ENCODE peak calls at places on chromosome 12, in six cellular contexts. J is left ventricle myocardium inferior; Q is effector CD4-positive, alpha-beta T cell; G is foreskin keratinocyte; X is activated effector memory CD4-positive, alpha-beta T cell treated with Interleukin-2 at 50 U/mL for 16 hours; D is hepatic stellate cell. C is an unnamed sample.

GRCh38 chr12:80681287-80681686 is 26.1 kb upstream of the MYF6 start:
- DNase-seq in G (no peak), Q (no peak), D (no peak), X (no peak), J (no peak), C (no peak)

GRCh38 chr12:122072031-122072970 is 6.3 kb upstream of the MLXIP start:
- DNase-seq in G (peak), J (peak), D (peak), X (no peak), Q (no peak), C (peak)

GRCh38 chr12:107007421-107007820 is 20.5 kb upstream of the MTERF2 start:
- DNase-seq in D (no peak), Q (no peak), X (no peak), J (no peak), G (no peak), C (no peak)

GRCh38 chr12:119082496-119082895 is 96.2 kb upstream of the HSPB8 start:
- DNase-seq in G (no peak), J (peak), X (no peak), D (no peak), Q (no peak), C (no peak)

GRCh38 chr12:71503579-71504470 is 64.2 kb downstream of the LGR5 start:
- DNase-seq in J (no peak), Q (no peak), D (no peak), G (no peak), X (no peak), C (no peak)

GRCh38 chr12:9649532-9649940 is 20.0 kb upstream of the CLEC2D start:
- DNase-seq in Q (no peak), J (no peak), D (no peak), G (no peak), X (no peak), C (no peak)

GRCh38 chr12:69896653-69897381 is 71.8 kb downstream of the MYRFL start:
- DNase-seq in J (no peak), D (no peak), G (no peak), X (no peak), Q (no peak), C (no peak)

GRCh38 chr12:113453330-113453729 is 18.3 kb downstream of the LHX5 start:
- DNase-seq in G (no peak), Q (no peak), X (no peak), J (no peak), D (no peak), C (no peak)

GRCh38 chr12:76190249-76190648 is 105.8 kb upstream of the NAP1L1 start:
- DNase-seq in G (no peak), X (no peak), D (no peak), J (no peak), Q (no peak), C (no peak)

GRCh38 chr12:108021129-108021528 is 108.0 kb upstream of the WSCD2 start:
- DNase-seq in Q (no peak), D (no peak), G (no peak), X (no peak), J (no peak), C (no peak)

GRCh38 chr12:42475055-42475454 is 114.5 kb downstream of the PRICKLE1 start:
- DNase-seq in G (no peak), X (no peak), D (no peak), Q (no peak), J (no peak), C (no peak)

GRCh38 chr12:26723379-26724308 is 109.3 kb downstream of the ITPR2 start:
- DNase-seq in X (no peak), G (no peak), D (peak), J (no peak), Q (no peak), C (no peak)

GRCh38 chr12:46401703-46402102 is 29.1 kb upstream of the SLC38A2 start:
- DNase-seq in Q (no peak), J (peak), D (no peak), G (no peak), X (no peak), C (no peak)

C was measured in thoracic aorta.